ENCODE peak calls at places on chromosome 13, in eight cellular contexts. Y is endothelial cell, A is tibial nerve, J is dorsolateral prefrontal cortex, I is cardiac fibroblast, Z is astrocyte of the cerebellum, C is neural progenitor cell, B is BE2C. U is an unnamed sample.

GRCh38 chr13:45194081-45194939 is 6.5 kb downstream of the KCTD4 start:
- DNase-seq in J (peak; percentile 88), B (no peak), I (peak; percentile 83), Z (no peak), C (peak; percentile 49), Y (peak; percentile 26), A (peak; percentile 43), U (peak; percentile 37)

GRCh38 chr13:75120071-75120470 is 361.9 kb downstream of the TBC1D4 start:
- DNase-seq in I (no peak), Z (no peak), B (no peak), A (no peak), C (no peak), J (no peak), Y (no peak), U (no peak)

GRCh38 chr13:66657165-66657895 is 572.8 kb downstream of the PCDH9 start:
- DNase-seq in I (peak; percentile 96), J (no peak), Z (peak; percentile 97), B (peak; percentile 90), C (peak; percentile 4), A (no peak), Y (no peak), U (no peak)

GRCh38 chr13:99969934-99970760 is 1.4 kb downstream of the ZIC5 start:
- DNase-seq in I (no peak), A (no peak), Y (peak; percentile 28), B (peak; percentile 58), C (peak; percentile 92), Z (no peak), J (no peak), U (no peak)

GRCh38 chr13:30292325-30292724 is 15.0 kb downstream of the KATNAL1 start:
- DNase-seq in Z (no peak), A (no peak), B (no peak), J (no peak), Y (no peak), I (no peak), C (no peak), U (no peak)

GRCh38 chr13:42270160-42270856 is 1.6 kb upstream of the AKAP11 start:
- DNase-seq in B (no peak), J (no peak), C (no peak), Y (no peak), Z (no peak), A (no peak), I (no peak), U (no peak)

GRCh38 chr13:37059136-37059847 is at the start of gene SUPT20H:
- DNase-seq in Y (peak; percentile 94), Z (peak; percentile 76), I (peak; percentile 95), A (peak; percentile 85), C (peak; percentile 96), B (peak; percentile 97), J (peak; percentile 93), U (peak; percentile 98)

GRCh38 chr13:107210216-107211010 is 642.5 kb upstream of the ARGLU1 start:
- DNase-seq in C (no peak), I (peak; percentile 36), Z (no peak), Y (no peak), A (no peak), J (no peak), B (no peak), U (no peak)

GRCh38 chr13:30924321-30924720 is 8.1 kb upstream of the TEX26 start:
- DNase-seq in C (no peak), A (no peak), J (no peak), Z (no peak), B (no peak), Y (no peak), I (no peak), U (no peak)

GRCh38 chr13:105462981-105463380 is 1072.5 kb downstream of the EFNB2 start:
- DNase-seq in A (no peak), Y (no peak), B (no peak), C (no peak), I (peak; percentile 53), J (no peak), Z (peak; percentile 18), U (no peak)

GRCh38 chr13:52974711-52975110 is 53.9 kb upstream of the OLFM4 start:
- DNase-seq in Z (no peak), B (no peak), C (no peak), A (no peak), J (no peak), I (no peak), Y (no peak), U (no peak)

GRCh38 chr13:33207616-33207964 is 78.0 kb downstream of the STARD13 start:
- DNase-seq in C (no peak), I (peak; percentile 90), A (no peak), Z (no peak), J (no peak), Y (no peak), B (peak; percentile 66), U (peak; percentile 52)

GRCh38 chr13:111371211-111371610 is 50.8 kb downstream of the TEX29 start:
- DNase-seq in Y (no peak), Z (no peak), I (peak; percentile 48), A (no peak), B (no peak), J (no peak), C (no peak), U (no peak)

GRCh38 chr13:111372651-111373425 is 52.4 kb downstream of the TEX29 start:
- DNase-seq in Z (no peak), B (no peak), J (no peak), I (no peak), A (no peak), C (no peak), Y (no peak), U (no peak)

GRCh38 chr13:111371720-111372119 is 51.3 kb downstream of the TEX29 start:
- DNase-seq in Y (no peak), B (no peak), J (no peak), Z (no peak), I (no peak), A (no peak), C (no peak), U (no peak)

GRCh38 chr13:111370570-111371150 is 50.2 kb downstream of the TEX29 start:
- DNase-seq in J (no peak), Z (no peak), B (no peak), I (no peak), C (no peak), Y (no peak), A (no peak), U (no peak)

GRCh38 chr13:111373486-111373885 is 53.0 kb downstream of the TEX29 start:
- DNase-seq in Z (no peak), A (no peak), I (no peak), C (no peak), J (no peak), B (no peak), Y (no peak), U (no peak)
- TF ChIP-seq CTCF in Z (no peak), A (no peak), I (no peak), C (no peak), J (no peak), B (no peak), Y (no peak), U (no peak)

GRCh38 chr13:73465629-73465974 is 406.8 kb downstream of the KLF5 start:
- DNase-seq in C (no peak), Z (no peak), J (no peak), B (no peak), I (no peak), Y (no peak), A (no peak), U (no peak)
- TF ChIP-seq CTCF in C (no peak), Z (no peak), J (no peak), B (no peak), I (no peak), Y (no peak), A (no peak), U (no peak)

DNA sequence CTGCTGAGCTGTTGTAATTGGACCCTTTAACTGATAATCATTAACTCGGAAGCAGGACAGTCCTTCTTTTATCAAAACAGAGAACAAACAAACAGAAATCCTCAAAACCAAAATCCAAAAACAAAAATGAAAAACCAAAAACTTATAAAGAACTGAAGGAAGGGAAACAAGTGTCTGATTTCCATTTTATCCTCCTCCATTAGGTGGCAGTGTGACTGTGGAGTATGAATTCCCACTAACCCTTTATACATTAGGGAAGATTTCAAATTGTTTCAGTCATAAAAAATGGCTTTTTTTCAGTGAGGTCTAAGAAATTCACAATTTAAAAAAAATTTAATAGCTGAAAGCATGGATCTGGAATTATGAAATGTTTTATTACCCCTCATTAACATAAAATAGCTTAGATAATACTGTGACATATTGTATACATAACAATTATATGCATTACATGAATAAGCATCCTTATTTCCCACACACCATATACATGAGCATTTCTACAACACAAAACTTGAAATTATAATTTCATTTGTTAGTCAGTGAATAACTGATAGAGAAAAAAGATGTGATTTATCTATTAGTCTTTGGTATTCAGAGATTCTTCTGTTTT is 1074.3 kb upstream of the PCDH9 start:
- DNase-seq in I (peak; percentile 8), J (no peak), Z (peak; percentile 29), Y (peak; percentile 11), A (no peak), C (peak; percentile 35), B (peak; percentile 21), U (no peak)
- TF ChIP-seq CTCF in I (peak; percentile 26), J (peak; percentile 61), Z (peak; percentile 61), Y (peak; percentile 74), A (peak; percentile 39), C (peak; percentile 81), B (peak; percentile 76), U (peak; percentile 55)

GRCh38 chr13:27958928-27959539 is 10.1 kb downstream of the CDX2 start:
- DNase-seq in A (no peak), B (no peak), Y (no peak), Z (no peak), J (no peak), C (no peak), I (no peak), U (no peak)

GRCh38 chr13:27959976-27960361 is 9.1 kb downstream of the CDX2 start:
- DNase-seq in B (no peak), J (no peak), Y (no peak), I (no peak), A (no peak), Z (no peak), C (no peak), U (no peak)

GRCh38 chr13:27961227-27962085 is 7.7 kb downstream of the CDX2 start:
- DNase-seq in Y (peak; percentile 21), J (no peak), A (no peak), C (no peak), I (no peak), Z (no peak), B (no peak), U (no peak)

GRCh38 chr13:27962128-27962841 is 6.8 kb downstream of the CDX2 start:
- DNase-seq in J (no peak), C (peak; percentile 45), A (no peak), Y (peak; percentile 21), I (no peak), B (no peak), Z (no peak), U (peak; percentile 28)

DNA sequence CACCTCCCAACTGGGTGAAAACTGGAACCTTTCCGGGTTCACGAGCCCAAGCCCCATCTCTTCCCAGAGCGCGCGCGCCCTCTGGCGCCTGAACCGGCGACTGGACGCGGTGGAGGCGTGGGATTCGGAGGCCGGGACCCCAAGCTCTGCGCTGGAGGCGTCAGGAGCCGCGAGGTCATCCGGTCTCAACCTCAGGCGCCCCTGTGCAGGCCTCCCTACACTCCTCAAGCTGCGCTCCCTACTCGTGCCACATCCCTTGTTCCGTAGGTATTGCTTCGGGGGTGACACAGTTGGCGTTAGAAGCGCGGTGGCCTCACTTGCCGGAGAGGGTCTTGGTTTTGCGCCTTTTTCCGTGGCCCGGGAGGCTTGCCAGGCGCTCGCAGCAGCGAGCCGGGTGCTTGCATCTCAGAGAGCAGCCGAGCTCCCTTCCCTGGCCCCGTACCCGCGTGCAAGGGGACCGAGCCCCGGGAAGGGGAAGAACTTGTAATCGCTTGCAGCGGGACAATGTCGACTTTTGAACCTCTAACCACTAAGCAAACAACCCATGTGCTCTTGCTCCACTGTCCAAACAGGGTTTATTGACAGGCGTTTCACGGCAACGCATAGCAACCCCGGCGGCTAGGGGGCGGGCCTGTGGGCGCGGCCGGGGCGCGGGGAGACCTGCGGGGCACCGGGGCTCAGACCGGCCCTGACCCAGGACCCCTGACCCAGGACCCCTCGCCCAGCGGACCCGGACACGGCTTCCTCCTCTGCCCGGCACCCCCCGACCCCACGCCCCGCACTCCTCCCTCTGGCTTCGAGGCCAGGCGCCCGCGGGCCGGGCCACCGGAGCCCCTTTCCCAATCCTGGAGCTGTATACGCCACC is 8.5 kb downstream of the CDX2 start:
- DNase-seq in A (no peak), I (peak; percentile 26), Y (peak; percentile 83), Z (no peak), B (no peak), J (no peak), C (peak; percentile 89), U (peak; percentile 75)
- TF ChIP-seq CTCF in A (no peak), I (peak; percentile 16), Y (peak; percentile 54), Z (peak; percentile 30), B (peak; percentile 40), J (peak; percentile 44), C (peak; percentile 70), U (peak; percentile 59)